ENCODE peak calls at places on chromosomes 16 and 17, in nine cellular contexts. F is foreskin fibroblast; J is dorsolateral prefrontal cortex; O is BE2C; E is uterus; X is HAP-1; K is CD8-positive, alpha-beta memory T cell; G is naive thymus-derived CD4-positive, alpha-beta T cell; L is neural progenitor cell. D is an unnamed sample.

GRCh38 chr17:39400547-39401411 is 647 bp downstream of the FBXL20 start:
- DNase-seq in G (no peak), O (no peak), L (no peak), K (no peak), F (peak), J (peak), E (no peak), X (peak), D (no peak)

GRCh38 chr17:60077672-60078519 is 825 bp downstream of the HEATR6 start:
- DNase-seq in J (no peak), E (no peak), X (peak), F (peak), L (peak), K (no peak), O (no peak), G (peak), D (no peak)

GRCh38 chr17:50356418-50356817 is 10.5 kb downstream of the XYLT2 start:
- DNase-seq in L (no peak), O (no peak), K (no peak), X (no peak), F (no peak), E (no peak), J (no peak), G (no peak), D (no peak)

GRCh38 chr16:53191413-53191812 is 136.6 kb downstream of the CHD9 start:
- DNase-seq in J (no peak), F (no peak), O (no peak), G (no peak), E (no peak), K (no peak), X (no peak), L (no peak), D (no peak)

GRCh38 chr16:74141015-74141414 is 155.6 kb upstream of the PSMD7 start:
- DNase-seq in X (no peak), O (no peak), G (no peak), L (no peak), J (no peak), K (no peak), E (no peak), F (no peak), D (no peak)

GRCh38 chr17:70968302-70968701 is 799.0 kb downstream of the KCNJ2 start:
- DNase-seq in O (no peak), J (no peak), F (no peak), K (no peak), L (no peak), E (no peak), G (no peak), X (no peak), D (no peak)

GRCh38 chr17:38464251-38464722 is 36.0 kb downstream of the ARHGAP23 start:
- DNase-seq in K (no peak), O (peak), E (peak), F (peak), J (peak), X (no peak), G (no peak), L (no peak), D (peak)

GRCh38 chr16:57538235-57538711 is 1.9 kb upstream of the CCDC102A start:
- DNase-seq in O (no peak), K (no peak), E (no peak), F (no peak), G (no peak), X (no peak), L (no peak), J (peak), D (no peak)

GRCh38 chr17:49779730-49780220 is 8.7 kb upstream of the KAT7 start:
- DNase-seq in L (peak), E (peak), K (no peak), F (peak), X (no peak), O (peak), J (no peak), G (peak), D (peak)

GRCh38 chr17:82963104-82963950 is 116.1 kb upstream of the METRNL start:
- DNase-seq in K (no peak), X (peak), F (peak), L (peak), O (peak), G (peak), J (peak), E (peak), D (peak)
- H3K4me3 ChIP-seq in K (no peak), X (no peak), F (peak), L (peak), O (peak), G (no peak), J (peak), E (no peak), D (no peak)

GRCh38 chr17:79742589-79742918 is 11.8 kb downstream of the ENPP7 start:
- DNase-seq in K (no peak), E (no peak), G (no peak), J (no peak), O (no peak), X (no peak), F (no peak), L (no peak), D (no peak)

GRCh38 chr17:79740413-79740812 is 9.7 kb downstream of the ENPP7 start:
- DNase-seq in K (no peak), X (no peak), O (no peak), F (no peak), L (no peak), E (no peak), J (no peak), G (no peak), D (no peak)

GRCh38 chr17:79742951-79743476 is 12.3 kb downstream of the ENPP7 start:
- DNase-seq in G (no peak), J (no peak), K (no peak), E (no peak), X (no peak), O (no peak), F (no peak), L (peak), D (no peak)

GRCh38 chr17:79741751-79742588 is 11.2 kb downstream of the ENPP7 start:
- DNase-seq in J (peak), X (peak), G (peak), F (peak), O (peak), L (peak), K (peak), E (peak), D (peak)

GRCh38 chr17:79741401-79741750 is 10.6 kb downstream of the ENPP7 start:
- DNase-seq in J (no peak), G (no peak), K (no peak), X (no peak), L (no peak), O (no peak), F (no peak), E (no peak), D (no peak)
- H3K4me3 ChIP-seq in J (peak), G (no peak), K (no peak), X (peak), L (peak), O (peak), F (no peak), E (no peak), D (peak)

GRCh38 chr16:85303354-85303883 is 191.1 kb upstream of the CIBAR2 start:
- DNase-seq in F (no peak), O (no peak), G (peak), K (peak), X (peak), L (peak), J (peak), E (peak), D (peak)
- H3K4me3 ChIP-seq in F (no peak), O (no peak), G (peak), K (no peak), X (peak), L (peak), J (peak), E (no peak), D (peak)

DNA sequence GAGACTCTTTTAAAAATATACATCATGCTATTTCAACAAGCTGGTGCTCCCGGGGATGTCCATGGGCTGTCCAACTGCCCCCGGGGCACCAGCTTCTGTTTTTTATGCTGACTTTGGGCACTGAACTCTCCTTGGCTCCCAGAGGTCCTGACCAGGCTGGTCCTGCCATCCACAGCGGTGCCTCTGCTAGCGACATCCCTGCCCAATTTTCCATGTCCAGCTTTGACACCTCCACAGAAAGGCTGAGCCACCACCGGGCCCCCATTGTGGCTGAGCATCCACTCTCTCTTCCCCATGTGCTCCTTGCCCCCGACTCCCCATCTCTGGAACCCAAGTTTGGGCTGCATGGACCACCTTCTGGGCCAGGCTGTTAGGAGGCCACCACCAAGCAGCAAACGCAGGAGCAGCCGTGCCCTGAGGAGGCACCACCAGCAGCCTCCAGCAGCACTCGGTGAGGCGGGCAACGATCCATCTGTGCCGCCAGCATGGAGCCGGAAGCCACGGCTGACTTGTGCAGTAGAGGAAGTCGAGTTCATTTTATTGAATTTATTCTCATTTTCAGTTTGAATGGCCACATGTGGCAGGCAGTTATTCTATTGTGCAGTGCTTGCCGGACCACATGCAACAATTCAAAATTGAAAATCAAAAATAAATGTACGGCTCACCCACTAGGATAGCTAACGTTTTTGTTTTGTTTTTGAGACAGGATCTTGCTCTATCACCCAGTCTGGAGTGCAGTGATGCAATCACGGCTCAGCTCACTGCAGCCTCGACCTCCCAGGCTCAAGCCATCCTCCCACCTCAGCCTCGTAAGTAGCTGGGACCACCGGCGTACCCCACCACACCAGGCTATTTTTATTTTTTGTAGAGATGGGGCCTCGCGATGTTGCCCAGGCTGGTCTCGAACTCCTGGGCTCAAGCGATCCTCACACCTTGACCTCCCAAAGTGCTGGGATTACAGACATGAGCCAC is 2.8 kb upstream of the MEAK7 start:
- DNase-seq in L (no peak), O (no peak), F (peak), K (no peak), J (no peak), G (no peak), E (no peak), X (no peak), D (no peak)
- H3K4me3 ChIP-seq in L (no peak), O (no peak), F (no peak), K (peak), J (no peak), G (no peak), E (no peak), X (no peak), D (no peak)